ENCODE peak calls at places on chromosomes 12 and 14, in four cellular contexts. One of them, this sample, is unnamed.

GRCh38 chr12:124786065-124786964 is 77.3 kb downstream of the SCARB1 start:
- DNase-seq in mucosa of descending colon: peak
- DNase-seq in fibroblast of pulmonary artery: peak
- DNase-seq in K562: peak
- DNase-seq in this sample: no peak

GRCh38 chr12:119594399-119594730 is 791 bp downstream of the TMEM233 start:
- DNase-seq in mucosa of descending colon: no peak
- DNase-seq in fibroblast of pulmonary artery: no peak
- DNase-seq in K562: no peak
- DNase-seq in this sample: no peak

GRCh38 chr14:56170028-56170427 is 51.8 kb downstream of the PELI2 start:
- DNase-seq in mucosa of descending colon: no peak
- DNase-seq in fibroblast of pulmonary artery: peak
- DNase-seq in K562: no peak
- DNase-seq in this sample: no peak

GRCh38 chr14:54362089-54362504 is 34.7 kb upstream of the CDKN3 start:
- DNase-seq in mucosa of descending colon: no peak
- DNase-seq in fibroblast of pulmonary artery: no peak
- DNase-seq in K562: no peak
- DNase-seq in this sample: no peak

GRCh38 chr14:23861666-23862065 is 91.9 kb upstream of the DHRS4 start:
- DNase-seq in mucosa of descending colon: peak
- DNase-seq in fibroblast of pulmonary artery: peak
- DNase-seq in K562: no peak
- DNase-seq in this sample: no peak

GRCh38 chr14:30295980-30296379 is 263.0 kb upstream of the G2E3 start:
- DNase-seq in mucosa of descending colon: no peak
- DNase-seq in fibroblast of pulmonary artery: no peak
- DNase-seq in K562: peak
- DNase-seq in this sample: peak

GRCh38 chr14:81990312-81990761 is 456.7 kb upstream of the SEL1L start:
- DNase-seq in mucosa of descending colon: peak
- DNase-seq in fibroblast of pulmonary artery: peak
- DNase-seq in K562: peak
- DNase-seq in this sample: peak

GRCh38 chr12:122350444-122350843 is 72.0 kb downstream of the CLIP1 start:
- DNase-seq in mucosa of descending colon: no peak
- DNase-seq in fibroblast of pulmonary artery: peak
- DNase-seq in K562: peak
- DNase-seq in this sample: no peak

GRCh38 chr12:121278450-121279375 is 17.8 kb downstream of the CAMKK2 start:
- DNase-seq in mucosa of descending colon: peak
- DNase-seq in fibroblast of pulmonary artery: peak
- DNase-seq in K562: peak
- DNase-seq in this sample: no peak

GRCh38 chr12:43540474-43540873 is 11.5 kb downstream of the ADAMTS20 start:
- DNase-seq in mucosa of descending colon: no peak
- DNase-seq in fibroblast of pulmonary artery: no peak
- DNase-seq in K562: no peak
- DNase-seq in this sample: no peak

GRCh38 chr14:68788275-68789001 is 4.4 kb downstream of the ZFP36L1 start:
- DNase-seq in mucosa of descending colon: no peak
- DNase-seq in fibroblast of pulmonary artery: peak
- DNase-seq in K562: no peak
- DNase-seq in this sample: no peak

GRCh38 chr12:122874081-122874480 is 21.8 kb downstream of the VPS37B start:
- DNase-seq in mucosa of descending colon: no peak
- DNase-seq in fibroblast of pulmonary artery: no peak
- DNase-seq in K562: no peak
- DNase-seq in this sample: no peak

GRCh38 chr12:56315626-56316473 is at the start of gene CNPY2:
- DNase-seq in mucosa of descending colon: peak
- DNase-seq in fibroblast of pulmonary artery: peak
- DNase-seq in K562: peak
- DNase-seq in this sample: peak

GRCh38 chr12:56315256-56315625 is 547 bp downstream of the CNPY2 start:
- DNase-seq in mucosa of descending colon: peak
- DNase-seq in fibroblast of pulmonary artery: no peak
- DNase-seq in K562: peak
- DNase-seq in this sample: no peak

GRCh38 chr12:56321027-56321426 is 5.2 kb upstream of the CNPY2 start:
- DNase-seq in mucosa of descending colon: no peak
- DNase-seq in fibroblast of pulmonary artery: no peak
- DNase-seq in K562: no peak
- DNase-seq in this sample: no peak

DNA sequence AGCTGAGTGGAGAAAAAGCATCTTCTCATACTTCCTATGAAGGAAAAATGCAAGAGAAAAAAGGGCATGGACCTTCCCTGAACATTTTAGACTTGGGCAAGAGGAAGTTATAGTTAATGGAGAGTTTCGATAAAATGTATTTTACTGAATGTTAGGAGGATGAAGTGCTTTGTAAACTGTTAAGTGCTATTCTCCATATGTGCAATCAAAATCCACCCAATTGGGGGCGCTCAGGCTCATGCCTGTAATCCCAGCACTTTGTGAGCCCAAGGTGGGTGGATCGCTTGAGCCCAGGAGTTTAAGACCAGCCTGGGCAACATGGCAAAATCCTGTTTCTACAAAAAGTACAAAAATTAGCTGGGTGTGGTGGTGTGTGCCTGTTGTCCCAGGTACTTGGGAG is 1.9 kb upstream of the CNPY2 start:
- DNase-seq in mucosa of descending colon: no peak
- DNase-seq in fibroblast of pulmonary artery: no peak
- DNase-seq in K562: no peak
- DNase-seq in this sample: no peak
- TF ChIP-seq CTCF in mucosa of descending colon: no peak
- TF ChIP-seq CTCF in fibroblast of pulmonary artery: no peak
- TF ChIP-seq CTCF in K562: no peak
- TF ChIP-seq CTCF in this sample: peak

GRCh38 chr12:89960011-89960507 is 251.4 kb upstream of the ATP2B1 start:
- DNase-seq in mucosa of descending colon: peak
- DNase-seq in fibroblast of pulmonary artery: peak
- DNase-seq in K562: no peak
- DNase-seq in this sample: no peak
- H3K4me3 ChIP-seq in mucosa of descending colon: no peak
- H3K4me3 ChIP-seq in fibroblast of pulmonary artery: no peak
- H3K4me3 ChIP-seq in K562: no peak
- H3K4me3 ChIP-seq in this sample: no peak

GRCh38 chr12:64256166-64256800 is 34.2 kb upstream of the KICS2 start:
- DNase-seq in mucosa of descending colon: peak
- DNase-seq in fibroblast of pulmonary artery: peak
- DNase-seq in K562: peak
- DNase-seq in this sample: peak
- TF ChIP-seq CTCF in mucosa of descending colon: peak
- TF ChIP-seq CTCF in fibroblast of pulmonary artery: peak
- TF ChIP-seq CTCF in K562: peak
- TF ChIP-seq CTCF in this sample: peak

GRCh38 chr12:21774358-21775129 is at the start of gene KCNJ8:
- DNase-seq in mucosa of descending colon: peak
- DNase-seq in fibroblast of pulmonary artery: peak
- DNase-seq in K562: peak
- DNase-seq in this sample: no peak
- H3K4me3 ChIP-seq in mucosa of descending colon: no peak
- H3K4me3 ChIP-seq in fibroblast of pulmonary artery: peak
- H3K4me3 ChIP-seq in K562: peak
- H3K4me3 ChIP-seq in this sample: no peak

DNA sequence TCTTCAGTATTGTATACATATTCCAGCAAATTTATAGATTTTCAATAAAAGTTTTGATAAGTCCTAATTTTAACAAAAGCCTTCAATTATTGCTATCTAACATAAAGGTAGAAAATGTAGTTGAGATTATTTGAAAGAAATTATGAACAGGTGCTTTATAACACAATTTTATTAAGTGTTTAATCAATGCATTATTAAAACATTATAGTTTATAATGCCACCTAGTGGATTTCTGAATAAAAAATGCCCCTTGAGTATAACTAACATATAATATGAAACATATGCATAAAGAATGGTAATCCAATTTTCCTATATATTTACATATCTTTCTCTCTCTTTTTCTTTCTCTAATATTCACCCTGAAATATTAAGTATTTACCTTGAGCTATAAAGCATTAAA is 515.3 kb downstream of the SLC6A15 start:
- DNase-seq in mucosa of descending colon: no peak
- DNase-seq in fibroblast of pulmonary artery: peak
- DNase-seq in K562: no peak
- DNase-seq in this sample: peak
- TF ChIP-seq CTCF in mucosa of descending colon: no peak
- TF ChIP-seq CTCF in fibroblast of pulmonary artery: no peak
- TF ChIP-seq CTCF in K562: no peak
- TF ChIP-seq CTCF in this sample: peak

This sample was measured in LNCaP clone FGC.